ENCODE peak calls at places on chromosomes 12 and 14, in eight cellular contexts. I is transverse colon, X is left ventricle myocardium inferior, L is heart right ventricle, O is pancreas, J is fibroblast of lung, T is heart left ventricle, B is upper lobe of right lung. W is an unnamed sample. For H3K4me1, the result is how much of the 10 kb centered on the place peaks cover.

GRCh38 chr12:123696641-123697040 is 15.5 kb upstream of the ATP6V0A2 start:
- DNase-seq in I (no peak), O (no peak), J (no peak), L (no peak), T (no peak), X (no peak), B (no peak), W (no peak)

GRCh38 chr14:53285064-53285463 is 131.9 kb upstream of the DDHD1 start:
- DNase-seq in O (no peak), J (no peak), I (no peak), L (no peak), B (no peak), T (no peak), X (no peak), W (no peak)

GRCh38 chr12:57452937-57453509 is 2.1 kb upstream of the INHBE start:
- DNase-seq in X (peak), B (peak), I (peak), J (peak), L (peak), T (peak), O (peak), W (peak)

GRCh38 chr12:111067498-111067897 is 147.1 kb upstream of the MYL2 start:
- DNase-seq in I (no peak), T (no peak), L (no peak), B (peak), O (no peak), X (no peak), J (no peak), W (no peak)

GRCh38 chr12:2412305-2412643 is 359.5 kb downstream of the CACNA1C start:
- DNase-seq in J (no peak), B (no peak), O (no peak), T (no peak), X (no peak), L (no peak), I (no peak), W (peak)

GRCh38 chr14:70139384-70139783 is 49.4 kb downstream of the SLC8A3 start:
- DNase-seq in B (no peak), L (no peak), O (no peak), J (no peak), I (no peak), T (no peak), X (no peak), W (no peak)

GRCh38 chr14:60183724-60184596 is 18.8 kb upstream of the DHRS7 start:
- DNase-seq in I (no peak), L (no peak), O (no peak), B (no peak), J (peak), T (no peak), X (no peak), W (peak)

GRCh38 chr14:93832665-93833064 is 44.4 kb upstream of the PRIMA1 start:
- DNase-seq in J (no peak), T (peak), X (peak), O (peak), I (no peak), L (peak), B (no peak), W (peak)

GRCh38 chr14:44940944-44941343 is 20.8 kb downstream of the KLHL28 start:
- DNase-seq in J (no peak), B (no peak), L (no peak), O (no peak), I (no peak), X (no peak), T (no peak), W (no peak)

GRCh38 chr14:105962532-105962931 is 436.1 kb downstream of the TMEM121 start:
- DNase-seq in L (no peak), X (no peak), O (no peak), B (no peak), J (no peak), T (no peak), I (no peak), W (no peak)

GRCh38 chr12:132617822-132618682 is 524 bp upstream of the P2RX2 start:
- DNase-seq in L (no peak), X (no peak), I (no peak), B (no peak), O (peak), J (no peak), T (no peak), W (peak)

GRCh38 chr12:74646831-74647230 is 109.2 kb downstream of the ATXN7L3B start:
- DNase-seq in O (no peak), L (no peak), J (no peak), T (no peak), X (no peak), I (no peak), B (no peak), W (peak)

GRCh38 chr14:103556976-103557758 is 5.3 kb downstream of the BAG5 start:
- DNase-seq in T (no peak), O (peak), B (no peak), I (no peak), J (no peak), X (no peak), L (no peak), W (no peak)

GRCh38 chr12:12837025-12837872 is 24.1 kb downstream of the DDX47 start:
- DNase-seq in T (no peak), X (no peak), J (peak), O (no peak), I (peak), L (no peak), B (no peak), W (peak)

GRCh38 chr14:100409016-100409385 is 85.9 kb downstream of the SLC25A47 start:
- DNase-seq in X (no peak), J (no peak), O (no peak), L (no peak), T (no peak), B (peak), I (no peak), W (peak)

GRCh38 chr12:82019533-82019932 is 260.4 kb upstream of the PPFIA2 start:
- DNase-seq in T (no peak), I (no peak), B (no peak), X (no peak), L (no peak), J (peak), O (no peak), W (no peak)

GRCh38 chr12:3325736-3326135 is 165.3 kb upstream of the PRMT8 start:
- DNase-seq in B (no peak), J (no peak), T (no peak), L (no peak), O (no peak), I (no peak), X (no peak), W (no peak)

GRCh38 chr12:101802486-101802885 is 28.3 kb downstream of the GNPTAB start:
- DNase-seq in O (no peak), X (no peak), L (no peak), J (no peak), B (no peak), I (no peak), T (no peak), W (no peak)

GRCh38 chr14:38238881-38239280 is 17.0 kb downstream of the CLEC14A start:
- DNase-seq in J (peak), X (no peak), T (no peak), L (no peak), I (no peak), O (no peak), B (no peak), W (no peak)

GRCh38 chr14:20302042-20302761 is 3.5 kb downstream of the TTC5 start:
- DNase-seq in O (no peak), B (no peak), J (peak), I (no peak), T (no peak), X (no peak), L (no peak), W (no peak)

GRCh38 chr12:12491634-12492033 is 71.0 kb downstream of the DUSP16 start:
- DNase-seq in B (no peak), X (no peak), O (no peak), L (no peak), J (no peak), T (no peak), I (no peak), W (no peak)

GRCh38 chr14:45970589-45970988 is 681.0 kb downstream of the RPL10L start:
- DNase-seq in T (no peak), I (no peak), L (no peak), B (no peak), J (no peak), X (no peak), O (no peak), W (no peak)

GRCh38 chr14:70902186-70902585 is 5.1 kb upstream of the PCNX1 start:
- DNase-seq in O (no peak), T (no peak), J (no peak), X (no peak), L (no peak), B (no peak), I (no peak), W (no peak)

GRCh38 chr12:54933381-54933780 is 51.2 kb downstream of the TESPA1 start:
- DNase-seq in T (no peak), B (no peak), O (no peak), J (peak), L (no peak), I (no peak), X (no peak), W (no peak)

GRCh38 chr12:62438098-62438692 is 28.4 kb upstream of the MON2 start:
- DNase-seq in I (peak), L (no peak), O (no peak), X (no peak), T (peak), B (no peak), J (peak), W (peak)

GRCh38 chr14:69643430-69644200 is 32.2 kb downstream of the SUSD6 start:
- DNase-seq in J (peak), T (peak), B (peak), O (peak), L (no peak), I (peak), X (no peak), W (no peak)

GRCh38 chr14:32201816-32202467 is at the start of gene RNU6-7:
- DNase-seq in T (peak), X (peak), L (peak), J (peak), B (no peak), I (peak), O (peak), W (peak)

GRCh38 chr12:87157791-87158190 is 871.4 kb downstream of the C12orf50 start:
- DNase-seq in L (no peak), I (no peak), O (peak), T (no peak), X (no peak), J (peak), B (no peak), W (no peak)

GRCh38 chr14:93104961-93105360 is 10.8 kb downstream of the ITPK1 start:
- DNase-seq in O (no peak), B (no peak), J (no peak), X (no peak), T (no peak), L (no peak), I (no peak), W (no peak)

GRCh38 chr14:63922696-63923421 is 70.1 kb downstream of the SYNE2 start:
- DNase-seq in O (no peak), I (peak), L (no peak), X (no peak), J (peak), B (no peak), T (no peak), W (no peak)

GRCh38 chr14:56874375-56874774 is 64.1 kb upstream of the OTX2 start:
- DNase-seq in T (no peak), O (no peak), J (no peak), I (peak), B (no peak), X (no peak), L (no peak), W (peak)

GRCh38 chr14:59919582-59920377 is at the start of gene LRRC9:
- DNase-seq in B (peak), L (no peak), I (peak), X (peak), J (peak), O (peak), T (no peak), W (peak)

GRCh38 chr12:6582196-6582595 is 14.1 kb upstream of the NOP2 start:
- DNase-seq in L (no peak), X (no peak), B (no peak), I (no peak), O (no peak), T (no peak), J (no peak), W (peak)

GRCh38 chr14:22333408-22334274 is 255.4 kb downstream of the DAD1 start:
- DNase-seq in X (no peak), J (peak), L (no peak), T (no peak), O (no peak), B (no peak), I (peak), W (no peak)

GRCh38 chr12:104929926-104930325 is 28.2 kb downstream of the SLC41A2 start:
- DNase-seq in T (no peak), J (no peak), I (no peak), O (no peak), X (no peak), L (no peak), B (no peak), W (no peak)
- H3K4me3 ChIP-seq in T (no peak), J (no peak), I (no peak), O (no peak), X (no peak), L (no peak), B (no peak), W (no peak)

GRCh38 chr12:72267974-72268373 is 4.2 kb upstream of the TRHDE start:
- DNase-seq in L (no peak), T (no peak), O (no peak), X (no peak), B (no peak), I (no peak), J (peak), W (no peak)
- TF ChIP-seq CTCF in L (no peak), T (no peak), O (no peak), X (no peak), B (peak), I (no peak), J (peak), W (peak)

GRCh38 chr14:89621009-89621421 is 204.0 kb upstream of the FOXN3 start:
- DNase-seq in X (no peak), J (no peak), T (no peak), B (no peak), L (no peak), I (no peak), O (no peak), W (no peak)
- H3K4me1 ChIP-seq in X (under half), J (under half), T (under half), B (under half), L (under half), I (under half), O (under half), W (under half)

GRCh38 chr12:71475280-71475679 is 35.7 kb downstream of the LGR5 start:
- DNase-seq in J (no peak), X (peak), T (no peak), L (no peak), B (no peak), I (no peak), O (no peak), W (no peak)
- H3K4me3 ChIP-seq in J (no peak), X (no peak), T (no peak), L (no peak), B (no peak), I (no peak), O (no peak), W (no peak)

GRCh38 chr14:87810711-87811110 is 182.3 kb downstream of the GALC start:
- DNase-seq in X (no peak), T (no peak), O (no peak), J (no peak), I (no peak), L (no peak), B (no peak), W (peak)

GRCh38 chr14:87811246-87811645 is 181.7 kb downstream of the GALC start:
- DNase-seq in J (no peak), T (no peak), O (no peak), B (no peak), I (no peak), X (no peak), L (no peak), W (no peak)

GRCh38 chr14:87800216-87800615 is 192.8 kb downstream of the GALC start:
- DNase-seq in B (no peak), X (no peak), T (no peak), O (no peak), J (no peak), I (no peak), L (no peak), W (no peak)

GRCh38 chr14:87799400-87799799 is 193.6 kb downstream of the GALC start:
- DNase-seq in L (no peak), B (no peak), I (no peak), O (no peak), J (no peak), T (no peak), X (no peak), W (no peak)

GRCh38 chr14:87805315-87805723 is 187.7 kb downstream of the GALC start:
- DNase-seq in J (peak), L (peak), I (no peak), T (peak), X (peak), O (no peak), B (no peak), W (peak)
- TF ChIP-seq CTCF in J (peak), L (peak), I (peak), T (peak), X (peak), O (peak), B (peak), W (peak)

GRCh38 chr14:104742586-104743455 is 10.1 kb upstream of the SIVA1 start:
- DNase-seq in L (no peak), J (no peak), T (no peak), O (peak), B (no peak), I (no peak), X (no peak), W (no peak)
- H3K4me1 ChIP-seq in L (under half), J (under half), T (under half), O (under half), B (under half), I (under half), X (under half), W (under half)

W was measured in BE2C.